ENCODE peak calls at places on chromosomes 11 and 22, in six cellular contexts. S, X, B, W, T and G are unnamed samples.

GRCh38 chr11:88414385-88414861 is 76.9 kb upstream of the CTSC start:
- DNase-seq in S (no peak), X (peak), B (no peak), W (peak), T (peak), G (no peak)

GRCh38 chr22:38412435-38413084 is 42.4 kb downstream of the KCNJ4 start:
- DNase-seq in S (peak), X (no peak), B (no peak), W (peak), T (peak), G (no peak)

GRCh38 chr22:22698263-22698750 is 53.9 kb downstream of the GGTLC2 start:
- DNase-seq in S (peak), X (no peak), B (no peak), W (no peak), T (peak), G (no peak)

GRCh38 chr22:16955678-16956210 is 52.3 kb downstream of the GAB4 start:
- DNase-seq in S (no peak), X (no peak), B (no peak), W (peak), T (peak), G (no peak)

GRCh38 chr11:123577081-123577598 is 77.3 kb downstream of the SCN3B start:
- DNase-seq in S (peak), X (peak), B (no peak), W (peak), T (peak), G (peak)

GRCh38 chr22:48494256-48494967 is 1333.3 kb downstream of the BRD1 start:
- DNase-seq in S (no peak), X (no peak), B (no peak), W (no peak), T (no peak), G (no peak)

GRCh38 chr22:48940988-48941902 is 886.4 kb downstream of the BRD1 start:
- DNase-seq in S (no peak), X (no peak), B (no peak), W (no peak), T (no peak), G (no peak)

GRCh38 chr11:26905368-26905767 is 88.5 kb upstream of the FIBIN start:
- DNase-seq in S (no peak), X (no peak), B (no peak), W (no peak), T (no peak), G (no peak)

GRCh38 chr11:66070604-66071325 is 693 bp downstream of the PACS1 start:
- DNase-seq in S (no peak), X (no peak), B (no peak), W (peak), T (peak), G (no peak)

GRCh38 chr11:12154871-12155668 is 44.7 kb downstream of the MICAL2 start:
- DNase-seq in S (no peak), X (no peak), B (no peak), W (no peak), T (no peak), G (no peak)

GRCh38 chr11:29119691-29120328 is 897.0 kb downstream of the KCNA4 start:
- DNase-seq in S (no peak), X (peak), B (peak), W (peak), T (no peak), G (no peak)

GRCh38 chr11:111422494-111423249 is 43.6 kb upstream of the POU2AF1 start:
- DNase-seq in S (peak), X (peak), B (no peak), W (peak), T (peak), G (no peak)

GRCh38 chr11:121936781-121937447 is 179.1 kb downstream of the BLID start:
- DNase-seq in S (no peak), X (no peak), B (no peak), W (no peak), T (no peak), G (no peak)